ENCODE peak calls at places on chromosomes 5 and 9, in ten cellular contexts. P is mesendoderm, W is IMR-90, Y is endothelial cell of umbilical vein, E is fibroblast of lung, N is mesenchymal stem cell, Q is mammary epithelial cell, D is A549, L is HCT116, X is PC-9. M is an unnamed sample.

GRCh38 chr5:177496111-177497010 is 1.0 kb downstream of the PDLIM7 start:
- DNase-seq in P (peak; percentile 97), W (peak; percentile 94), Y (peak; percentile 87), E (peak; percentile 95), N (peak; percentile 95), Q (peak; percentile 83), D (peak; percentile 93), L (peak; percentile 44), X (peak; percentile 89), M (peak; percentile 96)

GRCh38 chr9:117265253-117265652 is 149.6 kb downstream of the ASTN2 start:
- DNase-seq in P (no peak), W (no peak), Y (no peak), E (no peak), N (no peak), Q (no peak), D (no peak), L (no peak), X (no peak), M (no peak)

GRCh38 chr5:154757647-154758406 is 2.6 kb downstream of the LARP1 start:
- DNase-seq in P (no peak), W (peak; percentile 22), Y (peak; percentile 30), E (peak; percentile 57), N (peak; percentile 43), Q (peak; percentile 89), D (no peak), L (no peak), X (no peak), M (peak; percentile 70)

GRCh38 chr9:5586391-5586802 is 42.5 kb upstream of the RIC1 start:
- DNase-seq in P (no peak), W (peak; percentile 79), Y (no peak), E (peak; percentile 57), N (peak; percentile 76), Q (peak; percentile 47), D (no peak), L (no peak), X (no peak), M (peak; percentile 82)

GRCh38 chr9:126128494-126129142 is 198.0 kb upstream of the MVB12B start:
- DNase-seq in P (no peak), W (no peak), Y (no peak), E (no peak), N (no peak), Q (no peak), D (no peak), L (no peak), X (no peak), M (no peak)

GRCh38 chr5:151578326-151579025 is 12.7 kb downstream of the FAT2 start:
- DNase-seq in P (no peak), W (no peak), Y (no peak), E (no peak), N (no peak), Q (no peak), D (no peak), L (no peak), X (no peak), M (no peak)

GRCh38 chr9:114405294-114406034 is 17.7 kb upstream of the AKNA start:
- DNase-seq in P (peak; percentile 90), W (peak; percentile 78), Y (peak; percentile 75), E (peak; percentile 61), N (peak; percentile 83), Q (peak; percentile 71), D (peak; percentile 90), L (peak; percentile 48), X (peak; percentile 76), M (peak; percentile 87)

GRCh38 chr5:97434021-97434420 is 251.0 kb upstream of the RIOK2 start:
- DNase-seq in P (no peak), W (no peak), Y (no peak), E (no peak), N (no peak), Q (no peak), D (no peak), L (no peak), X (no peak), M (no peak)

GRCh38 chr9:69877852-69878507 is 57.4 kb downstream of the CFAP95 start:
- DNase-seq in P (peak; percentile 55), W (peak; percentile 52), Y (peak; percentile 53), E (no peak), N (peak; percentile 55), Q (peak; percentile 37), D (peak; percentile 28), L (peak; percentile 22), X (no peak), M (peak; percentile 76)

DNA sequence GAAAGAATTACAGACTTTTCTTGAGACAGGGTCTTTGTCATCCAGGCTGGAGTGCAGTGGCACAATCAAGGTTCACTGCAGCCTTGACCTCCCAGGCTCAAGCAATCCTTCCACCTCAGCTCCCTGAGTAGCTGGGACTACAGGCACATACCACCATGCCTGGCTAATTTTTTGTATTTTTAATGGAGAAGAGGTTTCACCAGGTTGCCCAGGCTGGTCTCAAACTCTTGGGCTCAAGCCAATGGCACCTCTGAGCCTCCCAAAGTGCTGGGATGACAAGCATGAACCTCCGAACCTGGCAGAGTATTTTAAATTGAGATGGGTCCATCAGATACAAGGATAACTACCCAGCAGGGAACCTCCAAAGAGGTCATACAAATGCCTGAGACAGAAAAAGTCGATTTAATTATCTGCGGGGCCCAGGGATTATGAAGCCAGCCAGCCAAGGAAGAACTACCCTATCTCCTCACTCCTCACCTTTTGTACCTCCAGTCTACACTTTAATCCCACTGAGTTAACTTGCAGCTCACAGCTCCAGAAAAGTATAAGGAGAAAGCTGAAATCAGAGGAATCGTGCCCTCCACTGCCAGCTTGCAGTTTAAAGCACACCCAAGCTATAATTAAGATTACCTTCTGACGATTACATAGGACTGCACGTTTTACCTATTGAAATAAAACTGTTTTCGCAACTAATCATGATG is 8.1 kb downstream of the RPL37 start:
- DNase-seq in P (peak; percentile 34), W (no peak), Y (no peak), E (no peak), N (no peak), Q (no peak), D (no peak), L (no peak), X (no peak), M (no peak)
- H3K4me3 ChIP-seq in P (no peak overlapping the region), W (no peak overlapping the region), Y (no peak overlapping the region), E (no peak overlapping the region), N (no peak overlapping the region), Q (no peak overlapping the region), D (no peak overlapping the region), L (no peak overlapping the region), X (no peak overlapping the region), M (no peak overlapping the region)

DNA sequence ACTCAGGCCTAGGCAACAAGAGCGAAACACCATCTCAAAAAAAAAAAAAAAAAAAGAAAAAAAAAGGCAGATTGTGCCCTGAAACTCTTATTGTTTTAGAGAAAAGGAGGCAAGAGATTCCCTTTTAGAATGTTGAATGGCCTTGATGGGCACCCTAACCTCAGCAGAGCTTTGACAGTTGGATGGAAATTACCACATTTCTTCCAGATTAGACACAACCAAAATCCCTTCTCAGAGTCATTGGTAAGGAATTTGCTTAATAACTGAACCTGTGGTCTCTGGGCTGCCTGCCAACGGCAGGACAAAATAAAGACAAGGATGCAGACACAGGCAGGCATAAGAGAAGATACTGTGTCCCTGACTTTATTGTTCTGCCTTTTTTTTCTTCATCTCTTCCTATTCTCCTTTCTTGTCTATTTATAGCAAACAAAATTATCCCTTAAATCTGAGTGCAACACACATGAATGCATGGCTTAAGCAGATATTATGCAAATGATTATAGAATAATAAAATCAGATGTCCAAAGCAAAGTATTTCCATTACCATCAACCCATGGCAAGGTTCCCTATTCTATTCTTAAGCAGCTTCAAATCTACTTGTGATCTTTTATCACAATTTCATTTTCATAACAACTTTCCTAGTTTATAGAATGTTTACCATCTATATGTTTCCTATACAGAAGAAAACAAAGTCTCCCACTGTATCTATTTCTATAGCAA is 37.3 kb upstream of the TRIO start:
- DNase-seq in P (peak; percentile 28), W (peak; percentile 95), Y (peak; percentile 83), E (peak; percentile 96), N (peak; percentile 85), Q (peak; percentile 92), D (peak; percentile 69), L (peak; percentile 67), X (peak; percentile 91), M (peak; percentile 90)
- H3K4me2 ChIP-seq in P (no peak overlapping the region), W (no peak overlapping the region), Y (peak overlapping the region; percentile 5), E (peak overlapping the region; percentile 20), N (no peak overlapping the region), Q (no peak overlapping the region), D (peak overlapping the region; percentile 25), L (peak overlapping the region; percentile 52), X (no peak overlapping the region), M (peak overlapping the region; percentile 20)

GRCh38 chr5:149902177-149902576 is 42.4 kb downstream of the PDE6A start:
- DNase-seq in P (peak; percentile 51), W (no peak), Y (peak; percentile 19), E (no peak), N (no peak), Q (no peak), D (no peak), L (no peak), X (no peak), M (no peak)
- H3K4me1 ChIP-seq in P (no peaks in the 10 kb centered on the region), W (no peaks in the 10 kb centered on the region), Y (peaks cover 9% of the 10 kb centered on the region), E (no peaks in the 10 kb centered on the region), N (peaks cover 3% of the 10 kb centered on the region), Q (no peaks in the 10 kb centered on the region), D (peaks cover 7% of the 10 kb centered on the region), L (peaks cover 5% of the 10 kb centered on the region), X (no peaks in the 10 kb centered on the region), M (no peaks in the 10 kb centered on the region)

GRCh38 chr5:172797800-172798199 is 26.8 kb upstream of the DUSP1 start:
- DNase-seq in P (no peak), W (no peak), Y (no peak), E (no peak), N (no peak), Q (no peak), D (no peak), L (no peak), X (no peak), M (peak; percentile 41)

GRCh38 chr5:172800088-172800551 is 29.1 kb upstream of the DUSP1 start:
- DNase-seq in P (no peak), W (peak; percentile 98), Y (no peak), E (peak; percentile 92), N (peak; percentile 99), Q (peak; percentile 93), D (no peak), L (no peak), X (no peak), M (peak; percentile 100)

GRCh38 chr5:172799416-172799815 is 28.4 kb upstream of the DUSP1 start:
- DNase-seq in P (no peak), W (no peak), Y (no peak), E (no peak), N (no peak), Q (no peak), D (no peak), L (no peak), X (no peak), M (no peak)

GRCh38 chr5:172796306-172796705 is 25.3 kb upstream of the DUSP1 start:
- DNase-seq in P (no peak), W (no peak), Y (no peak), E (no peak), N (no peak), Q (no peak), D (no peak), L (no peak), X (no peak), M (no peak)

DNA sequence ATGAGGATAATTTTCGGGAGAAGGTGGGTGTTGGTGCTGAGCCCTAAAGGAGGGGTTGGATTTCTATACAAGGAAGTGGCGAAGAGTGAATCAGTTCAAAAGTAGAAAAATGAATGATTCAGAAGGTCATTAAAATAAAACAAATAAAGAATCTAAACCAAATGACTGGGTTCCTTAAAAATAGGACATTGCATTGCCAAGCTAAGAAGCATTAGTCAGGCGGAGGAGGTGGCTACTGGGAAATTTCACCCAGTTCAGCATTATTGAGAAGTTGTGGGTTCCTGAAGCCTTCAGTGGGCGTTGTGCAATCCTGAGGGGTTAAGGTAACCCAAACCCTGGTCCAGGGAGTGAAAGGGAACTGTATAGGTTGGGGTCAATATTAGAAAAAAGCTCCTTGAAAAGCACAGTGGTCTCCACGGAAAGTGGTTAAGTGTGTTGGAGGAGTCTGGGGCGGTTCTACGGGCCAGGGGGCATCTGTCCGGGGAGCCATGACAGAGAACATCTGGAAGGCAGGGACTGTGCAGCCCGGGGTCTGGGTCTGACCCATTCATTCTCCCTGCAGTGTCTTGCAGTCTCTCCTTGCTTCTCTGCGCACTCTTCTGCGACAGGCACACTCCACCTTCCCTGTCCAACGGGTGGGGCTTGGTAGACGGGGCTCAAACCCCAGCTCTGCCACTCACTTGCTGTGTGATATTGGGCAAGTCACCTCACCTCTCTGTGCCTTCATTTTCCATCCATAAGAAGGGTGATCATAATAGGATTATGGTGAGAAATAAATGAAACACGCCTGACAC is 27.6 kb upstream of the DUSP1 start:
- DNase-seq in P (no peak), W (peak; percentile 94), Y (peak; percentile 71), E (peak; percentile 95), N (peak; percentile 86), Q (peak; percentile 74), D (peak; percentile 59), L (no peak), X (no peak), M (peak; percentile 95)
- H3K4me3 ChIP-seq in P (no peak overlapping the region), W (no peak overlapping the region), Y (no peak overlapping the region), E (no peak overlapping the region), N (no peak overlapping the region), Q (no peak overlapping the region), D (no peak overlapping the region), L (no peak overlapping the region), X (no peak overlapping the region), M (peak overlapping the region; percentile 51)

M was measured in GM23248.